ENCODE peak calls at places on chromosomes 4 and X, in seven cellular contexts. S is stromal cell of bone marrow; A is NCI-H510A treated with DMSO at 0.1 percent for 48 hours; J is ACHN; K is effector memory CD4-positive, alpha-beta T cell; Q is HepG2; M is HCEC 1CT. L is an unnamed sample.

GRCh38 chr4:83569967-83570366 is 34.1 kb downstream of the GPAT3 start:
- DNase-seq in S (no peak), A (no peak), J (no peak), K (no peak), Q (no peak), M (no peak), L (no peak)

GRCh38 chrX:54495814-54496516 is at the start of gene FGD1:
- DNase-seq in S (peak), A (peak), J (peak), K (peak), Q (no peak), M (peak), L (peak)

GRCh38 chrX:37871626-37872302 is 24.4 kb upstream of the DYNLT3 start:
- DNase-seq in S (peak), A (no peak), J (peak), K (no peak), Q (no peak), M (peak), L (peak)

GRCh38 chr4:82913305-82913704 is 12.8 kb downstream of the THAP9 start:
- DNase-seq in S (no peak), A (no peak), J (no peak), K (no peak), Q (no peak), M (no peak), L (no peak)

GRCh38 chr4:180086480-180087170 is 2156.6 kb upstream of the TENM3 start:
- DNase-seq in S (no peak), A (no peak), J (no peak), K (no peak), Q (no peak), M (no peak), L (no peak)

GRCh38 chr4:11635336-11635735 is 206.6 kb upstream of the HS3ST1 start:
- DNase-seq in S (no peak), A (peak), J (peak), K (no peak), Q (no peak), M (peak), L (no peak)

GRCh38 chr4:76219299-76220055 is 5.9 kb upstream of the SCARB2 start:
- DNase-seq in S (no peak), A (no peak), J (no peak), K (no peak), Q (peak), M (peak), L (no peak)

GRCh38 chr4:67983333-67983732 is 20.0 kb upstream of the TMPRSS11A start:
- DNase-seq in S (no peak), A (no peak), J (no peak), K (no peak), Q (no peak), M (no peak), L (no peak)

GRCh38 chrX:133880032-133880443 is 105.4 kb downstream of the GPC3 start:
- DNase-seq in S (no peak), A (peak), J (no peak), K (no peak), Q (no peak), M (no peak), L (no peak)

GRCh38 chr4:138035781-138036258 is 206.3 kb downstream of the SLC7A11 start:
- DNase-seq in S (peak), A (peak), J (peak), K (no peak), Q (peak), M (peak), L (peak)

GRCh38 chrX:34382416-34382815 is 250.3 kb upstream of the FAM47A start:
- DNase-seq in S (peak), A (no peak), J (no peak), K (no peak), Q (no peak), M (no peak), L (no peak)

GRCh38 chr4:1725521-1725920 is 4.2 kb downstream of the TACC3 start:
- DNase-seq in S (no peak), A (no peak), J (no peak), K (no peak), Q (no peak), M (no peak), L (no peak)

GRCh38 chrX:9577555-9577954 is 112.7 kb downstream of the TBL1X start:
- DNase-seq in S (no peak), A (no peak), J (no peak), K (no peak), Q (no peak), M (no peak), L (no peak)